ENCODE peak calls at places on chromosomes 13 and 19, in ten cellular contexts. One of them, this sample, is unnamed.

GRCh38 chr13:46082324-46082723 is 22.5 kb downstream of the CPB2 start:
- DNase-seq in gastrocnemius medialis: no peak
- DNase-seq in breast epithelium: no peak
- DNase-seq in Peyer's patch: no peak
- DNase-seq in stomach: no peak
- DNase-seq in H54: no peak
- DNase-seq in ovary: no peak
- DNase-seq in esophagus squamous epithelium: no peak
- DNase-seq in uterus: no peak
- DNase-seq in testis: no peak
- DNase-seq in this sample: no peak

GRCh38 chr19:11191273-11191755 is 6.0 kb downstream of the KANK2 start:
- DNase-seq in esophagus squamous epithelium: no peak
- DNase-seq in H54: peak
- DNase-seq in Peyer's patch: no peak
- DNase-seq in stomach: peak
- DNase-seq in uterus: peak
- DNase-seq in gastrocnemius medialis: peak
- DNase-seq in ovary: peak
- DNase-seq in testis: peak
- DNase-seq in breast epithelium: no peak
- DNase-seq in this sample: peak

GRCh38 chr19:14516746-14517438 is 1.3 kb downstream of the DNAJB1 start:
- DNase-seq in Peyer's patch: peak
- DNase-seq in breast epithelium: no peak
- DNase-seq in ovary: no peak
- DNase-seq in H54: no peak
- DNase-seq in gastrocnemius medialis: no peak
- DNase-seq in esophagus squamous epithelium: no peak
- DNase-seq in uterus: no peak
- DNase-seq in stomach: no peak
- DNase-seq in testis: no peak
- DNase-seq in this sample: no peak

GRCh38 chr19:30519607-30520205 is 147.5 kb downstream of the ZNF536 start:
- DNase-seq in breast epithelium: no peak
- DNase-seq in stomach: no peak
- DNase-seq in Peyer's patch: no peak
- DNase-seq in testis: no peak
- DNase-seq in gastrocnemius medialis: no peak
- DNase-seq in esophagus squamous epithelium: no peak
- DNase-seq in H54: no peak
- DNase-seq in ovary: no peak
- DNase-seq in uterus: no peak
- DNase-seq in this sample: no peak

GRCh38 chr13:22800726-22801401 is 379.9 kb upstream of the SGCG start:
- DNase-seq in breast epithelium: peak
- DNase-seq in Peyer's patch: no peak
- DNase-seq in H54: no peak
- DNase-seq in ovary: no peak
- DNase-seq in stomach: no peak
- DNase-seq in esophagus squamous epithelium: no peak
- DNase-seq in gastrocnemius medialis: peak
- DNase-seq in uterus: no peak
- DNase-seq in testis: peak
- DNase-seq in this sample: no peak

GRCh38 chr13:24040835-24041234 is 119.7 kb upstream of the SPATA13 start:
- DNase-seq in breast epithelium: no peak
- DNase-seq in Peyer's patch: no peak
- DNase-seq in H54: no peak
- DNase-seq in ovary: no peak
- DNase-seq in testis: no peak
- DNase-seq in gastrocnemius medialis: no peak
- DNase-seq in uterus: no peak
- DNase-seq in esophagus squamous epithelium: no peak
- DNase-seq in stomach: no peak
- DNase-seq in this sample: no peak

GRCh38 chr19:330503-330902 is 14.1 kb downstream of the MIER2 start:
- DNase-seq in H54: no peak
- DNase-seq in ovary: no peak
- DNase-seq in testis: no peak
- DNase-seq in gastrocnemius medialis: no peak
- DNase-seq in stomach: no peak
- DNase-seq in Peyer's patch: no peak
- DNase-seq in uterus: no peak
- DNase-seq in esophagus squamous epithelium: no peak
- DNase-seq in breast epithelium: no peak
- DNase-seq in this sample: no peak

GRCh38 chr13:107210216-107211010 is 642.5 kb upstream of the ARGLU1 start:
- DNase-seq in gastrocnemius medialis: no peak
- DNase-seq in testis: no peak
- DNase-seq in breast epithelium: no peak
- DNase-seq in stomach: no peak
- DNase-seq in uterus: no peak
- DNase-seq in H54: no peak
- DNase-seq in Peyer's patch: no peak
- DNase-seq in esophagus squamous epithelium: no peak
- DNase-seq in ovary: no peak
- DNase-seq in this sample: no peak

GRCh38 chr13:20974981-20975585 is 72.5 kb upstream of the XPO4 start:
- DNase-seq in stomach: no peak
- DNase-seq in esophagus squamous epithelium: no peak
- DNase-seq in testis: no peak
- DNase-seq in breast epithelium: no peak
- DNase-seq in uterus: no peak
- DNase-seq in ovary: no peak
- DNase-seq in H54: no peak
- DNase-seq in gastrocnemius medialis: no peak
- DNase-seq in Peyer's patch: no peak
- DNase-seq in this sample: no peak

DNA sequence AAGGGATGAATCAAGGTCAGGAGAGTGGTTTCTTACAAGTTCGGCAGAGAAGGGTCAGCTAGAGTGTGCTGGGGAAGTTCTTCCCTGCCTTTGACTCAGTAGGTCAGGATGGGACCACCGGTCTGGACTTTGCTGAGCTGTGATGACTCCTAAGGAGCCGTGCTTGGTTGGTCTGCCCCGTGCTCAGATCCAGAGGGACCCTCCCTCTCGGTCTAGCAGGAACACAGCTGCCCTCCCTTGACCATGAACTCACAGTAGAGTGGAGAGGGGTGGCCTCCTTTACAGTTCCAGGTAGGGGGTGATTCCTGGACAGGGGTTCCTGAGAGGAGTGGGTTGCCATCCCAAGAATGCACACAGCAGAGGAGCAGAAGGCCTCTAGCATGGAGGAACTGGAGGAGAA is 4.3 kb downstream of the RPS19 start:
- DNase-seq in testis: no peak
- DNase-seq in esophagus squamous epithelium: no peak
- DNase-seq in H54: no peak
- DNase-seq in breast epithelium: no peak
- DNase-seq in stomach: no peak
- DNase-seq in ovary: no peak
- DNase-seq in gastrocnemius medialis: no peak
- DNase-seq in Peyer's patch: no peak
- DNase-seq in uterus: no peak
- DNase-seq in this sample: no peak
- TF ChIP-seq POLR2A in testis: no peak
- TF ChIP-seq POLR2A in esophagus squamous epithelium: no peak
- TF ChIP-seq POLR2A in H54: no peak
- TF ChIP-seq POLR2A in breast epithelium: no peak
- TF ChIP-seq POLR2A in stomach: no peak
- TF ChIP-seq POLR2A in ovary: no peak
- TF ChIP-seq POLR2A in gastrocnemius medialis: no peak
- TF ChIP-seq POLR2A in Peyer's patch: no peak
- TF ChIP-seq POLR2A in uterus: no peak
- TF ChIP-seq POLR2A in this sample: no peak

GRCh38 chr19:35712529-35712909 is 5.3 kb upstream of the KMT2B start:
- DNase-seq in uterus: no peak
- DNase-seq in breast epithelium: no peak
- DNase-seq in ovary: no peak
- DNase-seq in testis: no peak
- DNase-seq in esophagus squamous epithelium: no peak
- DNase-seq in Peyer's patch: no peak
- DNase-seq in gastrocnemius medialis: no peak
- DNase-seq in stomach: no peak
- DNase-seq in H54: no peak
- DNase-seq in this sample: no peak

GRCh38 chr19:35708391-35708790 is 4.0 kb downstream of the ZBTB32 start:
- DNase-seq in uterus: no peak
- DNase-seq in breast epithelium: no peak
- DNase-seq in esophagus squamous epithelium: no peak
- DNase-seq in stomach: no peak
- DNase-seq in H54: no peak
- DNase-seq in testis: no peak
- DNase-seq in ovary: no peak
- DNase-seq in Peyer's patch: no peak
- DNase-seq in gastrocnemius medialis: no peak
- DNase-seq in this sample: no peak

GRCh38 chr19:35713904-35714440 is 3.8 kb upstream of the KMT2B start:
- DNase-seq in stomach: no peak
- DNase-seq in uterus: no peak
- DNase-seq in breast epithelium: no peak
- DNase-seq in esophagus squamous epithelium: no peak
- DNase-seq in H54: no peak
- DNase-seq in gastrocnemius medialis: no peak
- DNase-seq in testis: no peak
- DNase-seq in ovary: no peak
- DNase-seq in Peyer's patch: no peak
- DNase-seq in this sample: no peak

GRCh38 chr19:35712910-35713845 is 4.6 kb upstream of the KMT2B start:
- DNase-seq in uterus: no peak
- DNase-seq in stomach: no peak
- DNase-seq in breast epithelium: no peak
- DNase-seq in ovary: no peak
- DNase-seq in testis: no peak
- DNase-seq in H54: no peak
- DNase-seq in esophagus squamous epithelium: no peak
- DNase-seq in Peyer's patch: no peak
- DNase-seq in gastrocnemius medialis: no peak
- DNase-seq in this sample: no peak

DNA sequence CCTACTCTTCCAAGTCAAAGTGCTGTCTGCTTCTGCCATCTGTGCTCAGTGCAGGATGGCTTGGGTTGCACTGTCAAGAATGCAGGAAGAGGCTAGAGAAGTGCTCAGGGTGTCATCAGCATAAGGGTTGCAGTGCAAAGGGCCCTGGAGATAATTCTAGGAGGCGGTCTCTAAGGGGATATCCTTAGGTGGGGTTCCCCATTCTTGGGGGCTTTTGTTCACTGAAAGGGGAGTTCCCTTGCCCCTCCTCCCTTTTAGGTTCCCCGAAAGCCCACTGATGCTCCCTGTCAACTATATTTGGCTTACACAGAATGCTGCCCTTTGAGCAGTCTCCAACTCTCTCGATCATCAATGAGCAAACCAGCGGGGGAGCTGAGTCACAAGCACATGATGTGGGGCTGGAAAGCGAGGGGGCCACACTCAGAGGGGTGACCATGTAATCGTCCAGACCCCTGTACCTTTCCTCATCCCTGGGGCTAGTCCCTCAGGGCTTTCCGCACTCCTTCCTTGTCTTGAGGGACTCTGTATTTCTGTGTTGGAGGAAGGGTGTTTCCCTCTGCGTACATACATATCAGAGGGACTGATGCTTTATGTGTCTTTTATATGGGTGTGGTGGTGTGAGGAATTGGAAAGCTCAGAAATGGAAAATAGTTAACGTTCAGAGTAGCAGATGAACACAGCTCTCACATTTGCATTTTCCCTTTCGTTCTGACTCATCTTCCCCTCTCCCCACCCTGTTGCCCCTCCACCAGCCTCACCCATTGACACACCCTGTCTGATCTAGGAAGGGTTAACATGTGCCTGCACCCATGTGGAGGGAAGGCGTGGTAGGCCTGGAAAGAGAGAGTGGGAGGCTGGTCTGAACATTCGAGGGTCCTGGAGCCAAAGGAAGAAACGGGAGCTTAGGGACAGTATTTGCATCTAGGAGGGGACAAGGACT is 6.7 kb downstream of the ZBTB32 start:
- DNase-seq in breast epithelium: no peak
- DNase-seq in uterus: no peak
- DNase-seq in gastrocnemius medialis: no peak
- DNase-seq in ovary: no peak
- DNase-seq in Peyer's patch: no peak
- DNase-seq in testis: no peak
- DNase-seq in H54: no peak
- DNase-seq in esophagus squamous epithelium: no peak
- DNase-seq in stomach: no peak
- DNase-seq in this sample: no peak
- TF ChIP-seq POLR2A in breast epithelium: no peak
- TF ChIP-seq POLR2A in uterus: no peak
- TF ChIP-seq POLR2A in gastrocnemius medialis: no peak
- TF ChIP-seq POLR2A in ovary: no peak
- TF ChIP-seq POLR2A in Peyer's patch: no peak
- TF ChIP-seq POLR2A in testis: no peak
- TF ChIP-seq POLR2A in H54: no peak
- TF ChIP-seq POLR2A in esophagus squamous epithelium: no peak
- TF ChIP-seq POLR2A in stomach: no peak
- TF ChIP-seq POLR2A in this sample: no peak

GRCh38 chr19:54114340-54114826 is 1.1 kb downstream of the TFPT start:
- DNase-seq in ovary: no peak
- DNase-seq in breast epithelium: no peak
- DNase-seq in testis: peak
- DNase-seq in stomach: peak
- DNase-seq in uterus: no peak
- DNase-seq in H54: no peak
- DNase-seq in Peyer's patch: peak
- DNase-seq in gastrocnemius medialis: no peak
- DNase-seq in esophagus squamous epithelium: no peak
- DNase-seq in this sample: peak
- TF ChIP-seq POLR2A in ovary: no peak
- TF ChIP-seq POLR2A in breast epithelium: no peak
- TF ChIP-seq POLR2A in testis: no peak
- TF ChIP-seq POLR2A in stomach: no peak
- TF ChIP-seq POLR2A in uterus: no peak
- TF ChIP-seq POLR2A in H54: peak
- TF ChIP-seq POLR2A in Peyer's patch: no peak
- TF ChIP-seq POLR2A in gastrocnemius medialis: no peak
- TF ChIP-seq POLR2A in esophagus squamous epithelium: no peak
- TF ChIP-seq POLR2A in this sample: no peak

DNA sequence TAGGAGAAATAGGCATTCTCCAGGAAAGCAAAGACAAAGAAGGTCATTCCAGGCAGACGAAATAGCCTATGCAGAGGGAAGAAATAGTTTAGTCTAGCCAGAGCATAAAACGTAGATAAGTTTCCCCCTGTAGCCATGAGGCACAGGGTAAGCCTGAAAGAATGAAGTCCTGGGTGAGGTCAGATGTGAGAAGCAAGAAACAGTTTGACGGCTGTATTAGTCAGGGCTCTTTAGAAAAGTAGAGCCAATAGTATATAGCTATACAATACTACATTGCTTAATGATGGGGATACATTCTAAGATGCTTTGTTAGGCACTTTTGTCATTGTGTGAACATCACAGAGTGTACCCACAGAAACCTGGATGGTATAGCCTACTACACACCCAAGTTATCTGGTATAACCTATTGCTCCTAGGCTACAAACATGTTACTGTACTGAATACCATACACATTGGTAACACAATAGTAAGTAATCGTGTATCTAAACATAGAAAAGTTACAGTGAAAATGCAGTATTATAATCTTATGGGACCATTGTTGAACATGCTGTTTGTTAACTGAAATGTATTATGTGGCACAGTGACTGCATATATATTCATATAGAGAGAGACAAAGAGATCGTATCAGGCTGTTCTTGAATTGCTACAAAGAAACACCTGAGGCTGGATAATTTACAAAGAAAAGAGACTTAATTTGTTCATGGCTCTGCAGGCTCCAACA is 59.3 kb upstream of the WDFY2 start:
- DNase-seq in stomach: no peak
- DNase-seq in gastrocnemius medialis: no peak
- DNase-seq in breast epithelium: no peak
- DNase-seq in testis: no peak
- DNase-seq in uterus: no peak
- DNase-seq in ovary: no peak
- DNase-seq in esophagus squamous epithelium: no peak
- DNase-seq in Peyer's patch: no peak
- DNase-seq in H54: no peak
- DNase-seq in this sample: no peak
- TF ChIP-seq POLR2A in stomach: no peak
- TF ChIP-seq POLR2A in gastrocnemius medialis: no peak
- TF ChIP-seq POLR2A in breast epithelium: no peak
- TF ChIP-seq POLR2A in testis: no peak
- TF ChIP-seq POLR2A in uterus: no peak
- TF ChIP-seq POLR2A in ovary: no peak
- TF ChIP-seq POLR2A in esophagus squamous epithelium: no peak
- TF ChIP-seq POLR2A in Peyer's patch: no peak
- TF ChIP-seq POLR2A in H54: no peak
- TF ChIP-seq POLR2A in this sample: no peak